ENCODE peak calls at places on chromosomes 6 and 20, in eight cellular contexts. W is AG04450; Q is mammary epithelial cell; D is osteoblast; C is CD4-positive, CD25-positive, alpha-beta regulatory T cell; S is SK-N-SH; F is uterus; J is Panc1. R is an unnamed sample.

GRCh38 chr6:13661647-13662046 is 46.5 kb downstream of the NOL7 start:
- DNase-seq in W (no peak), Q (no peak), D (no peak), C (no peak), S (no peak), F (no peak), J (no peak), R (no peak)

GRCh38 chr6:161271343-161272019 is 2.4 kb downstream of the AGPAT4 start:
- DNase-seq in W (no peak), Q (no peak), D (no peak), C (no peak), S (no peak), F (no peak), J (no peak), R (no peak)

GRCh38 chr6:18528084-18528743 is 141.1 kb downstream of the RNF144B start:
- DNase-seq in W (no peak), Q (no peak), D (no peak), C (no peak), S (peak; percentile 27), F (no peak), J (no peak), R (no peak)

GRCh38 chr6:142764306-142764705 is 180.7 kb downstream of the HIVEP2 start:
- DNase-seq in W (no peak), Q (no peak), D (no peak), C (no peak), S (no peak), F (no peak), J (no peak), R (no peak)

GRCh38 chr6:116392158-116393032 is 21.6 kb downstream of the DSE start:
- DNase-seq in W (no peak), Q (peak; percentile 57), D (no peak), C (no peak), S (no peak), F (no peak), J (no peak), R (peak; percentile 11)

GRCh38 chr6:30325150-30325872 is 1.4 kb upstream of the TRIM39 start:
- DNase-seq in W (no peak), Q (no peak), D (peak; percentile 97), C (peak; percentile 78), S (peak; percentile 79), F (no peak), J (no peak), R (peak; percentile 54)

GRCh38 chr6:69729870-69730449 is 66.8 kb downstream of the LMBRD1 start:
- DNase-seq in W (no peak), Q (no peak), D (no peak), C (peak; percentile 5), S (no peak), F (no peak), J (peak; percentile 4), R (no peak)

GRCh38 chr6:31158863-31159855 is 770 bp downstream of the TCF19 start:
- DNase-seq in W (no peak), Q (peak; percentile 49), D (peak; percentile 90), C (peak; percentile 31), S (peak; percentile 51), F (no peak), J (no peak), R (peak; percentile 19)

GRCh38 chr20:20549699-20550098 is 162.7 kb downstream of the RALGAPA2 start:
- DNase-seq in W (peak; percentile 73), Q (peak; percentile 93), D (no peak), C (no peak), S (no peak), F (no peak), J (no peak), R (no peak)

GRCh38 chr6:7255918-7256317 is 57.1 kb downstream of the SSR1 start:
- DNase-seq in W (no peak), Q (no peak), D (no peak), C (no peak), S (no peak), F (no peak), J (no peak), R (no peak)

GRCh38 chr20:4449977-4450715 is 271.6 kb upstream of the PRND start:
- DNase-seq in W (no peak), Q (peak; percentile 72), D (no peak), C (no peak), S (no peak), F (no peak), J (no peak), R (no peak)

GRCh38 chr6:62285612-62286469 is at the start of gene KHDRBS2:
- DNase-seq in W (no peak), Q (peak; percentile 2), D (no peak), C (no peak), S (peak; percentile 30), F (peak; percentile 60), J (no peak), R (no peak)

GRCh38 chr6:147078602-147079001 is 125.6 kb upstream of the STXBP5 start:
- DNase-seq in W (peak; percentile 34), Q (peak; percentile 24), D (no peak), C (no peak), S (no peak), F (no peak), J (no peak), R (no peak)

GRCh38 chr20:4949833-4950178 is 51.5 kb downstream of the SLC23A2 start:
- DNase-seq in W (no peak), Q (peak; percentile 9), D (no peak), C (peak; percentile 41), S (peak; percentile 46), F (no peak), J (peak; percentile 33), R (no peak)

GRCh38 chr6:120198033-120198432 is 848.5 kb upstream of the MAN1A1 start:
- DNase-seq in W (no peak), Q (peak; percentile 61), D (no peak), C (no peak), S (peak; percentile 0), F (no peak), J (no peak), R (no peak)

GRCh38 chr20:37377346-37378081 is 31.6 kb downstream of the SRC start:
- DNase-seq in W (no peak), Q (no peak), D (peak; percentile 31), C (no peak), S (peak; percentile 15), F (no peak), J (no peak), R (no peak)

GRCh38 chr6:30325873-30326445 is 768 bp upstream of the TRIM39 start:
- DNase-seq in W (no peak), Q (peak; percentile 71), D (no peak), C (peak; percentile 66), S (no peak), F (no peak), J (peak; percentile 36), R (no peak)

GRCh38 chr20:56194042-56194441 is 54.5 kb upstream of the MC3R start:
- DNase-seq in W (no peak), Q (no peak), D (no peak), C (no peak), S (no peak), F (no peak), J (no peak), R (no peak)
- H3K9me3 ChIP-seq in W (peaks cover 26% of the 10 kb centered on the region), Q (no peaks in the 10 kb centered on the region), D (no peaks in the 10 kb centered on the region), C (peaks cover 2% of the 10 kb centered on the region), S (no peaks in the 10 kb centered on the region), F (no peaks in the 10 kb centered on the region), J (no peaks in the 10 kb centered on the region), R (no peaks in the 10 kb centered on the region)

GRCh38 chr20:59721386-59721785 is 117.0 kb downstream of the PHACTR3 start:
- DNase-seq in W (no peak), Q (no peak), D (no peak), C (no peak), S (no peak), F (no peak), J (no peak), R (no peak)
- H3K9me3 ChIP-seq in W (peaks cover 51% of the 10 kb centered on the region), Q (no peaks in the 10 kb centered on the region), D (no peaks in the 10 kb centered on the region), C (no peaks in the 10 kb centered on the region), S (no peaks in the 10 kb centered on the region), F (no peaks in the 10 kb centered on the region), J (no peaks in the 10 kb centered on the region), R (no peaks in the 10 kb centered on the region)

DNA sequence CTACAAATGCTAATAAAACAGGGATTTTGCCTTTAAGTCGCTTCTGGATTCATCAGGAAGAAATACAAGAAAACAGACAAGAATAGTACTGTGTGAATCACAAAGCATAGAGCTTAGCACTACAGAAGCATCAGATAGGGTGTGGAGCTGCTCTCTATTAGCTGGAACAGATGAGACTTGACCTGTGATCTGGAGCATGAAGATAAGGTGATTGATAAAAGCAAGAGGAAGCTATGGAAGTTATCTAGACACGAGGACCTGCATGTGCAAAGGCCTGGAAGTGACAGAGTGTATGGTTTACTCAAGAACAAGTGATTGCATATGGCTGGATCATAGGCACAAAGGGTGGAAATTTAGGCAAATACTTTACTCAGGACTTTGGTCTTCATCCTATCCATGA is 113.0 kb upstream of the MLIP start:
- DNase-seq in W (no peak), Q (no peak), D (no peak), C (no peak), S (no peak), F (no peak), J (no peak), R (no peak)
- H3K9me3 ChIP-seq in W (no peaks in the 10 kb centered on the region), Q (no peaks in the 10 kb centered on the region), D (no peaks in the 10 kb centered on the region), C (no peaks in the 10 kb centered on the region), S (no peaks in the 10 kb centered on the region), F (no peaks in the 10 kb centered on the region), J (no peaks in the 10 kb centered on the region), R (no peaks in the 10 kb centered on the region)

DNA sequence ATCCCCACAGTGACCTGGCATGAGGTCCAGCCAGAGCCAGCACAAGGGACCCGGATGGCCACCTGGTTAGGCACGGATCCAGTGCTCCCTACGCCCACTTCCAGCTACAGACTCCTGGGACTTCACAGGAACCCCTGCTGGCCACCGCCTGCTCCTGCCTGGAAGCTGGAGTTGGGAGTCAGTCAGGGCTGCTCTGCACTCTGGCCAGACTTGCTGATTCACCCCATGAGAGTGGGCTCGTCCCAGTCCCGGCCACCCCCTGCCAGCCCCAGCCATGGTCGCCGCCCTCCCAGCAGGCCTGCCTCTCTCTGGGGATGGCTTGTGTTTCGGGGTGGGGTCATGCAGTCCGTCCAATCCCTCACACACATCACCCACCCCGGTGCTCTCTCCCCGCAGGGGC is 125.8 kb downstream of the DLL1 start:
- DNase-seq in W (no peak), Q (no peak), D (peak; percentile 29), C (no peak), S (no peak), F (peak; percentile 66), J (no peak), R (no peak)
- H3K9me3 ChIP-seq in W (peaks cover 83% of the 10 kb centered on the region), Q (peaks cover 2% of the 10 kb centered on the region), D (no peaks in the 10 kb centered on the region), C (no peaks in the 10 kb centered on the region), S (no peaks in the 10 kb centered on the region), F (no peaks in the 10 kb centered on the region), J (no peaks in the 10 kb centered on the region), R (no peaks in the 10 kb centered on the region)